ENCODE peak calls at places on chromosomes 2 and 18, in eight cellular contexts. U is GM23338, I is OCI-LY7, T is PC-3, S is hepatocyte, Z is HCT116, E is neural progenitor cell, P is SK-N-SH. C is an unnamed sample.

GRCh38 chr18:34493099-34493544 is 217.0 kb upstream of the DTNA start:
- DNase-seq in I (no peak), T (peak; percentile 64), S (peak; percentile 87), Z (no peak), U (peak; percentile 88), P (peak; percentile 87), E (peak; percentile 68), C (peak; percentile 82)

GRCh38 chr2:132984731-132985130 is 314.7 kb upstream of the LYPD1 start:
- DNase-seq in T (no peak), E (no peak), P (no peak), Z (no peak), S (no peak), U (no peak), I (no peak), C (no peak)

GRCh38 chr2:170660406-170660805 is 54.7 kb upstream of the SP5 start:
- DNase-seq in T (no peak), S (no peak), U (no peak), P (no peak), I (no peak), E (no peak), Z (no peak), C (no peak)

GRCh38 chr2:190837991-190838390 is 42.6 kb upstream of the GLS start:
- DNase-seq in T (no peak), U (no peak), E (no peak), S (no peak), Z (no peak), P (no peak), I (no peak), C (no peak)

GRCh38 chr2:18741888-18742287 is 152.5 kb upstream of the NT5C1B start:
- DNase-seq in S (peak; percentile 40), T (no peak), I (no peak), U (peak; percentile 7), P (no peak), Z (no peak), E (no peak), C (no peak)

GRCh38 chr18:21489119-21489750 is 111.3 kb downstream of the ESCO1 start:
- DNase-seq in E (peak; percentile 61), I (peak; percentile 67), S (peak; percentile 80), T (peak; percentile 67), P (peak; percentile 71), Z (peak; percentile 40), U (peak; percentile 90), C (peak; percentile 41)

GRCh38 chr2:191322838-191323506 is 77.8 kb downstream of the MYO1B start:
- DNase-seq in P (no peak), E (no peak), I (no peak), T (no peak), S (no peak), U (no peak), Z (no peak), C (no peak)

GRCh38 chr2:6927753-6928152 is 10.5 kb downstream of the RNF144A start:
- DNase-seq in E (no peak), T (no peak), S (no peak), U (no peak), P (no peak), I (no peak), Z (no peak), C (no peak)

GRCh38 chr2:15939556-15939853 is 845 bp upstream of the MYCN start:
- DNase-seq in S (no peak), Z (peak; percentile 40), E (no peak), P (peak; percentile 88), I (no peak), T (peak; percentile 50), U (no peak), C (no peak)

GRCh38 chr2:199987586-199987985 is 32.2 kb downstream of the MAIP1 start:
- DNase-seq in T (no peak), U (no peak), E (no peak), S (no peak), Z (no peak), P (no peak), I (no peak), C (no peak)

GRCh38 chr2:236512902-236513433 is 56.7 kb upstream of the ACKR3 start:
- DNase-seq in Z (peak; percentile 22), U (peak; percentile 72), S (peak; percentile 71), I (peak; percentile 86), E (peak; percentile 71), T (peak; percentile 67), P (peak; percentile 72), C (peak; percentile 52)

GRCh38 chr2:240997141-240997855 is 1.1 kb upstream of the SNED1 start:
- DNase-seq in S (no peak), E (no peak), U (no peak), I (no peak), T (no peak), P (no peak), Z (no peak), C (no peak)

GRCh38 chr18:63579643-63580042 is 7.5 kb upstream of the SERPINB13 start:
- DNase-seq in Z (no peak), S (no peak), I (no peak), T (no peak), P (no peak), U (no peak), E (no peak), C (no peak)

GRCh38 chr18:46411862-46412690 is 244.9 kb downstream of the LOXHD1 start:
- DNase-seq in P (peak; percentile 80), I (no peak), E (no peak), T (no peak), S (no peak), Z (no peak), U (peak; percentile 34), C (no peak)

GRCh38 chr2:42792583-42793313 is at the start of gene HAAO:
- DNase-seq in Z (no peak), S (peak; percentile 92), E (peak; percentile 81), P (peak; percentile 35), U (peak; percentile 83), T (no peak), I (no peak), C (no peak)

GRCh38 chr2:189506514-189506976 is 65.3 kb downstream of the WDR75 start:
- DNase-seq in E (no peak), Z (peak; percentile 50), T (peak; percentile 5), U (no peak), P (no peak), I (no peak), S (peak; percentile 64), C (no peak)

GRCh38 chr2:96291751-96292150 is 13.6 kb downstream of the SNRNP200 start:
- DNase-seq in Z (no peak), I (no peak), E (no peak), T (no peak), U (no peak), S (no peak), P (no peak), C (no peak)

GRCh38 chr2:241882090-241882625 is 12.6 kb downstream of the RTP5 start:
- DNase-seq in E (peak; percentile 43), P (peak; percentile 74), S (no peak), Z (no peak), U (peak; percentile 65), I (peak; percentile 61), T (peak; percentile 41), C (peak; percentile 54)

GRCh38 chr2:8307779-8308178 is 374.1 kb upstream of the ID2 start:
- DNase-seq in P (no peak), U (no peak), E (no peak), Z (no peak), T (peak; percentile 82), I (no peak), S (no peak), C (no peak)

GRCh38 chr2:54176577-54176976 is 61.2 kb downstream of the ACYP2 start:
- DNase-seq in U (peak; percentile 72), Z (peak; percentile 13), I (peak; percentile 18), T (peak; percentile 43), P (peak; percentile 38), E (no peak), S (peak; percentile 34), C (no peak)

GRCh38 chr2:101106453-101107181 is 44.6 kb downstream of the TBC1D8 start:
- DNase-seq in S (peak; percentile 57), T (no peak), P (no peak), U (no peak), Z (no peak), I (no peak), E (no peak), C (no peak)

GRCh38 chr18:48541026-48541746 is 2.4 kb downstream of the CTIF start:
- DNase-seq in E (peak; percentile 90), U (peak; percentile 78), P (peak; percentile 76), I (no peak), S (peak; percentile 88), T (peak; percentile 50), Z (no peak), C (peak; percentile 60)

GRCh38 chr2:79327460-79327859 is 167.9 kb upstream of the REG3A start:
- DNase-seq in U (peak; percentile 25), S (no peak), E (no peak), P (peak; percentile 8), I (no peak), T (no peak), Z (no peak), C (no peak)

GRCh38 chr18:28439870-28440269 is 262.9 kb upstream of the CDH2 start:
- DNase-seq in Z (no peak), E (no peak), T (peak; percentile 44), S (no peak), U (peak; percentile 12), P (no peak), I (no peak), C (no peak)
- TF ChIP-seq CTCF in Z (no peak), E (no peak), T (peak; percentile 58), S (no peak), U (peak; percentile 38), P (peak; percentile 44), I (no peak), C (peak; percentile 11)

GRCh38 chr18:3360211-3360610 is 89.8 kb upstream of the TGIF1 start:
- DNase-seq in U (peak; percentile 83), I (no peak), E (peak; percentile 95), S (no peak), Z (no peak), P (no peak), T (no peak), C (no peak)
- TF ChIP-seq EZH2phosphoT487 in U (no peak), I (no peak), E (no peak), S (no peak), Z (no peak), P (no peak), T (no peak), C (no peak)

GRCh38 chr2:177257471-177257870 is 7.1 kb downstream of the NFE2L2 start:
- DNase-seq in Z (no peak), P (no peak), I (no peak), U (no peak), S (no peak), T (no peak), E (no peak), C (no peak)

GRCh38 chr2:177254433-177255226 is 9.9 kb downstream of the NFE2L2 start:
- DNase-seq in Z (peak; percentile 60), E (peak; percentile 86), P (peak; percentile 24), U (peak; percentile 93), I (no peak), S (peak; percentile 77), T (no peak), C (no peak)

GRCh38 chr2:177256695-177257094 is 7.8 kb downstream of the NFE2L2 start:
- DNase-seq in I (no peak), T (no peak), P (no peak), Z (no peak), E (no peak), U (no peak), S (no peak), C (no peak)

GRCh38 chr2:177255227-177255601 is 9.3 kb downstream of the NFE2L2 start:
- DNase-seq in Z (no peak), E (no peak), T (no peak), U (no peak), P (no peak), S (no peak), I (no peak), C (no peak)

GRCh38 chr2:177256026-177256425 is 8.5 kb downstream of the NFE2L2 start:
- DNase-seq in U (no peak), I (no peak), E (no peak), Z (no peak), P (no peak), S (no peak), T (no peak), C (no peak)
- H4K20me1 ChIP-seq in U (peaks cover 53% of the 10 kb centered on the region), I (peaks cover 61% of the 10 kb centered on the region), E (peaks cover 15% of the 10 kb centered on the region), Z (peaks cover 42% of the 10 kb centered on the region), P (peaks cover 99% of the 10 kb centered on the region), S (peaks cover 100% of the 10 kb centered on the region), T (peaks cover 84% of the 10 kb centered on the region), C (peaks cover 64% of the 10 kb centered on the region)

GRCh38 chr2:120686511-120687168 is 49.0 kb upstream of the GLI2 start:
- DNase-seq in T (no peak), S (no peak), I (peak; percentile 4), E (no peak), Z (no peak), U (no peak), P (no peak), C (no peak)
- TF ChIP-seq CTCF in T (peak; percentile 84), S (peak; percentile 19), I (peak; percentile 82), E (peak; percentile 54), Z (peak; percentile 82), U (peak; percentile 69), P (peak; percentile 55), C (peak; percentile 65)

C was measured in MM.1S.